ENCODE peak calls at places on chromosomes 2 and 18, in seven cellular contexts. O, N, P, L, M, Q and A are unnamed samples.

GRCh38 chr2:225889452-225889851 is 489.9 kb downstream of the NYAP2 start:
- DNase-seq in M (no peak), P (peak; percentile 66), L (peak; percentile 44), O (no peak), N (peak; percentile 25), Q (no peak), A (no peak)

GRCh38 chr2:10170256-10170655 is 47.7 kb downstream of the RRM2 start:
- DNase-seq in N (peak; percentile 89), P (peak; percentile 16), L (peak; percentile 88), M (no peak), Q (no peak), O (no peak), A (no peak)

GRCh38 chr2:20012282-20013060 is at the start of gene MATN3:
- DNase-seq in N (no peak), P (peak; percentile 56), O (no peak), L (peak; percentile 18), M (peak; percentile 70), Q (peak; percentile 76), A (no peak)

GRCh38 chr2:148303166-148303565 is 282.3 kb downstream of the MBD5 start:
- DNase-seq in L (no peak), P (no peak), M (no peak), N (no peak), Q (no peak), O (no peak), A (no peak)

GRCh38 chr2:239308696-239309397 is 92.0 kb downstream of the HDAC4 start:
- DNase-seq in Q (peak; percentile 66), M (peak; percentile 90), P (peak; percentile 60), L (peak; percentile 63), N (no peak), O (peak; percentile 48), A (peak; percentile 50)

GRCh38 chr2:10305715-10306114 is 3.0 kb downstream of the HPCAL1 start:
- DNase-seq in Q (no peak), P (peak; percentile 46), L (no peak), O (no peak), N (no peak), M (no peak), A (peak; percentile 80)

GRCh38 chr2:196131949-196132925 is 39.1 kb downstream of the STK17B start:
- DNase-seq in L (no peak), Q (no peak), M (no peak), O (no peak), P (no peak), N (no peak), A (peak; percentile 36)

GRCh38 chr2:165725421-165725820 is 68.6 kb downstream of the GALNT3 start:
- DNase-seq in P (no peak), L (no peak), N (peak; percentile 56), Q (no peak), M (no peak), O (no peak), A (no peak)

GRCh38 chr2:239321596-239322413 is 79.0 kb downstream of the HDAC4 start:
- DNase-seq in M (no peak), P (no peak), O (no peak), N (no peak), L (peak; percentile 15), Q (no peak), A (peak; percentile 43)

GRCh38 chr18:45951021-45951714 is 16.0 kb downstream of the EPG5 start:
- DNase-seq in M (no peak), L (no peak), O (no peak), P (peak; percentile 22), Q (no peak), N (peak; percentile 24), A (no peak)

GRCh38 chr18:45957100-45957499 is 10.0 kb downstream of the EPG5 start:
- DNase-seq in O (no peak), P (no peak), M (no peak), N (no peak), Q (no peak), L (no peak), A (no peak)

GRCh38 chr18:45958027-45958426 is 9.1 kb downstream of the EPG5 start:
- DNase-seq in M (no peak), N (no peak), O (no peak), Q (no peak), L (no peak), P (no peak), A (no peak)

GRCh38 chr18:45958730-45959129 is 8.4 kb downstream of the EPG5 start:
- DNase-seq in O (no peak), Q (no peak), M (no peak), N (no peak), L (no peak), P (no peak), A (no peak)

GRCh38 chr18:45954070-45954712 is 12.9 kb downstream of the EPG5 start:
- DNase-seq in L (no peak), M (no peak), N (no peak), Q (no peak), P (peak; percentile 27), O (no peak), A (no peak)
- H3K27ac ChIP-seq in L (no peak overlapping the region), M (peak overlapping the region; percentile 2), N (no peak overlapping the region), Q (no peak overlapping the region), P (peak overlapping the region; percentile 37), O (no peak overlapping the region), A (no peak overlapping the region)

DNA sequence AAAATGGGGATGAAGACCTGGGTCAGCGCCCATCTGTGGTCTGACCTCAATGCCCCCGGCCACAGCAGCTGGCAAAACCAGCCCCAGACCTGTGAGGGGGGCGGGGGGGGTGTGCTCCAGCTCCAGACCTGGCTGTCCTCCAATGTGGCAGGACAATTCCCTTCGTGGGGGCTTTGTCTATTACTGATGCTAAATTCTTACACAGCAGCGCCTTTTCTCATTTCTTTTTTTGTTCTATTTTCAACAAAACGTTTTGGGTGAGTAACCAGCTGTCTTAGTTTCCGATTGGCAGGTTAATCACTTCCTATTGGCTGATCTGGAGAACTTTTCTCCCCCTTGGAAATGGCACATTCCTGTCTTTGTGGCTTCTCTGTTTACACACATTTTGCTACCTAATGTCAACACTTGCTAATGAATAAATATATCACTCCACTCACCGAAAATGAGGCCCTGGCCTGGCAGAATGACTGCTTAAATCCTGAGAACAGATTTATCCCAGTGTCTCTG is 4.4 kb downstream of the SMAD7 start:
- DNase-seq in L (no peak), O (no peak), M (no peak), Q (no peak), N (peak; percentile 71), P (no peak), A (no peak)
- H3K4me3 ChIP-seq in L (peak overlapping the region; percentile 51), O (peak overlapping the region; percentile 76), M (peak overlapping the region; percentile 96), Q (peak overlapping the region; percentile 82), N (no peak overlapping the region), P (peak overlapping the region; percentile 92), A (peak overlapping the region; percentile 96)

DNA sequence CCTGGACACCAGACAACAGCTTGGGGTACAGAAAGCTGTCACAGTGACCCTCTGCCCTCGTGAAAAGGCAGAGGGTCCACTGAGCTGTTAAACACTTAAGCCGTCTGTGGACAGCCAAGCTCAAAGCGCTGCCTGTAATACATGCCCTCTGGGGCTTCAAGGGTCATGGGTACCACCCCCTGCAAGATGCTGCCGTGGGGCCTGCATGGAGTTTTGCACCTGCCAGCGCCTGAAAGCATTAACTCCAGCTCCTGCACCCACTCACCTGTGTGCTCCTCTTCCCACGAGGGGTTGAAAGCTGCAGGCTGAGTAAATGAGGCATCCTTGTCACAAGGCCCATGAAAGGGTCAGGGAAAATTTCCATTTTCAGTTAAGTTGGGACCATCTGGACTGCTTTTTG is 70.6 kb upstream of the PHLPP1 start:
- DNase-seq in O (no peak), Q (no peak), P (no peak), L (no peak), N (no peak), M (no peak), A (no peak)
- TF ChIP-seq CTCF in O (no peak), Q (no peak), P (no peak), L (no peak), N (no peak), M (no peak), A (no peak)

GRCh38 chr2:191690327-191690726 is 12.4 kb downstream of the NABP1 start:
- DNase-seq in P (no peak), M (no peak), Q (no peak), O (no peak), L (no peak), N (no peak), A (no peak)
- H3K27ac ChIP-seq in P (peak overlapping the region; percentile 88), M (no peak overlapping the region), Q (no peak overlapping the region), O (no peak overlapping the region), L (no peak overlapping the region), N (no peak overlapping the region), A (no peak overlapping the region)

GRCh38 chr2:65277791-65278449 is 50.3 kb downstream of the ACTR2 start:
- DNase-seq in P (no peak), O (no peak), M (no peak), L (no peak), Q (no peak), N (no peak), A (no peak)
- H3K4me3 ChIP-seq in P (no peak overlapping the region), O (no peak overlapping the region), M (no peak overlapping the region), L (no peak overlapping the region), Q (no peak overlapping the region), N (no peak overlapping the region), A (no peak overlapping the region)

GRCh38 chr2:86396304-86396785 is 44.8 kb upstream of the KDM3A start:
- DNase-seq in O (peak; percentile 53), N (peak; percentile 24), P (peak; percentile 34), M (no peak), Q (no peak), L (peak; percentile 16), A (no peak)
- TF ChIP-seq CTCF in O (peak; percentile 58), N (peak; percentile 9), P (peak; percentile 37), M (peak; percentile 22), Q (peak; percentile 46), L (no peak), A (no peak)

GRCh38 chr2:174656035-174656434 is 58.4 kb upstream of the WIPF1 start:
- DNase-seq in Q (no peak), P (no peak), N (no peak), O (no peak), M (no peak), L (no peak), A (no peak)
- H3K27ac ChIP-seq in Q (peak overlapping the region; percentile 26), P (no peak overlapping the region), N (no peak overlapping the region), O (no peak overlapping the region), M (peak overlapping the region; percentile 51), L (no peak overlapping the region), A (no peak overlapping the region)

GRCh38 chr18:69205925-69206324 is 194.8 kb upstream of the DOK6 start:
- DNase-seq in M (no peak), P (no peak), L (no peak), N (no peak), Q (no peak), O (no peak), A (no peak)
- H3K4me3 ChIP-seq in M (no peak overlapping the region), P (no peak overlapping the region), L (no peak overlapping the region), N (no peak overlapping the region), Q (no peak overlapping the region), O (no peak overlapping the region), A (no peak overlapping the region)